ENCODE peak calls at places on chromosomes 3 and 15, in five cellular contexts. J, A, L, C and Q are unnamed samples.
A peak's percentile ranks its signal among the peaks of the same experiment; 100 is the strongest.

GRCh38 chr3:24494616-24495333 is at the start of gene THRB:
- DNase-seq in A (no peak), L (peak; percentile 22), J (peak; percentile 79), C (peak; percentile 77), Q (peak; percentile 80)

GRCh38 chr15:34900748-34901147 is 68.8 kb downstream of the AQR start:
- DNase-seq in J (no peak), C (no peak), A (no peak), L (no peak), Q (no peak)

GRCh38 chr15:101694261-101694660 is 30.0 kb downstream of the TARS3 start:
- DNase-seq in A (no peak), C (no peak), L (no peak), J (no peak), Q (no peak)

GRCh38 chr3:50602675-50603191 is 8.8 kb downstream of the CISH start:
- DNase-seq in L (no peak), A (no peak), J (no peak), C (peak; percentile 53), Q (no peak)

GRCh38 chr3:50926868-50927267 is 252.1 kb downstream of the DOCK3 start:
- DNase-seq in C (no peak), J (no peak), L (no peak), A (no peak), Q (no peak)

GRCh38 chr3:151838574-151839312 is 24.8 kb downstream of the AADAC start:
- DNase-seq in A (peak; percentile 65), C (peak; percentile 43), J (peak; percentile 86), L (peak; percentile 96), Q (peak; percentile 43)

GRCh38 chr3:70526966-70527515 is 214.6 kb upstream of the MDFIC2 start:
- DNase-seq in A (no peak), L (peak; percentile 34), C (no peak), J (no peak), Q (no peak)

GRCh38 chr3:128282392-128283196 is 129.3 kb downstream of the EEFSEC start:
- DNase-seq in C (peak; percentile 21), L (peak; percentile 75), A (no peak), J (no peak), Q (no peak)

GRCh38 chr3:164537485-164537884 is 540.8 kb downstream of the SI start:
- DNase-seq in J (no peak), A (no peak), L (no peak), C (no peak), Q (no peak)

GRCh38 chr3:161316006-161316689 is 55.2 kb downstream of the SPTSSB start:
- DNase-seq in L (peak; percentile 87), A (no peak), C (peak; percentile 29), J (no peak), Q (no peak)

GRCh38 chr15:64151727-64152506 is at the start of gene SNX22:
- DNase-seq in J (peak; percentile 56), L (no peak), A (no peak), C (peak; percentile 33), Q (peak; percentile 48)

GRCh38 chr3:34683851-34684250 is 885.4 kb downstream of the PDCD6IP start:
- DNase-seq in A (no peak), L (peak; percentile 63), C (peak; percentile 74), J (peak; percentile 79), Q (peak; percentile 75)

GRCh38 chr15:73991726-73992593 is at the start of gene STOML1:
- DNase-seq in J (peak; percentile 98), L (peak; percentile 90), A (peak; percentile 72), C (peak; percentile 95), Q (peak; percentile 99)

GRCh38 chr3:39064646-39065045 is 12.8 kb downstream of the WDR48 start:
- DNase-seq in J (no peak), L (peak; percentile 64), C (no peak), A (no peak), Q (no peak)

GRCh38 chr15:59298255-59298856 is 74.3 kb downstream of the MYO1E start:
- DNase-seq in A (no peak), C (no peak), L (no peak), J (no peak), Q (no peak)

GRCh38 chr3:74139648-74140047 is 474.8 kb downstream of the CNTN3 start:
- DNase-seq in C (no peak), A (no peak), J (peak; percentile 27), L (no peak), Q (no peak)
- TF ChIP-seq CTCF in C (no peak), A (peak; percentile 26), J (peak; percentile 48), L (no peak), Q (no peak)

GRCh38 chr15:82081904-82082810 is 36.3 kb upstream of the MEX3B start:
- DNase-seq in J (peak; percentile 67), A (peak; percentile 63), L (peak; percentile 62), C (no peak), Q (no peak)
- TF ChIP-seq CTCF in J (peak; percentile 60), A (peak; percentile 39), L (no peak), C (no peak), Q (peak; percentile 24)

GRCh38 chr3:171140246-171140645 is 113.7 kb upstream of the SLC2A2 start:
- DNase-seq in J (no peak), A (no peak), C (no peak), L (no peak), Q (no peak)

GRCh38 chr3:171149717-171150116 is 123.2 kb upstream of the SLC2A2 start:
- DNase-seq in A (no peak), J (no peak), C (no peak), L (no peak), Q (no peak)

GRCh38 chr3:171150945-171151344 is 124.4 kb upstream of the SLC2A2 start:
- DNase-seq in L (no peak), C (no peak), J (no peak), A (no peak), Q (no peak)

GRCh38 chr3:171142985-171143384 is 116.5 kb upstream of the SLC2A2 start:
- DNase-seq in J (no peak), A (peak; percentile 26), L (peak; percentile 43), C (no peak), Q (no peak)

GRCh38 chr3:171145866-171146265 is 119.3 kb upstream of the SLC2A2 start:
- DNase-seq in L (no peak), C (no peak), A (no peak), J (no peak), Q (no peak)
- TF ChIP-seq CTCF in L (no peak), C (no peak), A (no peak), J (no peak), Q (no peak)

GRCh38 chr3:65974505-65974904 is 64.2 kb downstream of the MAGI1 start:
- DNase-seq in A (no peak), J (no peak), L (no peak), C (no peak), Q (no peak)
- TF ChIP-seq CTCF in A (peak; percentile 11), J (no peak), L (no peak), C (no peak), Q (no peak)

GRCh38 chr3:15977089-15977488 is 179.3 kb upstream of the ANKRD28 start:
- DNase-seq in A (no peak), C (no peak), L (peak; percentile 30), J (no peak), Q (no peak)

GRCh38 chr3:15973930-15974329 is 176.2 kb upstream of the ANKRD28 start:
- DNase-seq in A (no peak), J (no peak), C (no peak), L (no peak), Q (no peak)

GRCh38 chr3:15973414-15973813 is 175.6 kb upstream of the ANKRD28 start:
- DNase-seq in C (no peak), L (no peak), A (no peak), J (no peak), Q (no peak)

GRCh38 chr3:15976524-15976923 is 178.7 kb upstream of the ANKRD28 start:
- DNase-seq in L (no peak), C (no peak), A (no peak), J (no peak), Q (no peak)

GRCh38 chr3:15974647-15975046 is 176.9 kb upstream of the ANKRD28 start:
- DNase-seq in C (no peak), L (no peak), A (no peak), J (peak; percentile 49), Q (no peak)
- TF ChIP-seq CTCF in C (no peak), L (no peak), A (peak; percentile 10), J (peak; percentile 55), Q (peak; percentile 14)

DNA sequence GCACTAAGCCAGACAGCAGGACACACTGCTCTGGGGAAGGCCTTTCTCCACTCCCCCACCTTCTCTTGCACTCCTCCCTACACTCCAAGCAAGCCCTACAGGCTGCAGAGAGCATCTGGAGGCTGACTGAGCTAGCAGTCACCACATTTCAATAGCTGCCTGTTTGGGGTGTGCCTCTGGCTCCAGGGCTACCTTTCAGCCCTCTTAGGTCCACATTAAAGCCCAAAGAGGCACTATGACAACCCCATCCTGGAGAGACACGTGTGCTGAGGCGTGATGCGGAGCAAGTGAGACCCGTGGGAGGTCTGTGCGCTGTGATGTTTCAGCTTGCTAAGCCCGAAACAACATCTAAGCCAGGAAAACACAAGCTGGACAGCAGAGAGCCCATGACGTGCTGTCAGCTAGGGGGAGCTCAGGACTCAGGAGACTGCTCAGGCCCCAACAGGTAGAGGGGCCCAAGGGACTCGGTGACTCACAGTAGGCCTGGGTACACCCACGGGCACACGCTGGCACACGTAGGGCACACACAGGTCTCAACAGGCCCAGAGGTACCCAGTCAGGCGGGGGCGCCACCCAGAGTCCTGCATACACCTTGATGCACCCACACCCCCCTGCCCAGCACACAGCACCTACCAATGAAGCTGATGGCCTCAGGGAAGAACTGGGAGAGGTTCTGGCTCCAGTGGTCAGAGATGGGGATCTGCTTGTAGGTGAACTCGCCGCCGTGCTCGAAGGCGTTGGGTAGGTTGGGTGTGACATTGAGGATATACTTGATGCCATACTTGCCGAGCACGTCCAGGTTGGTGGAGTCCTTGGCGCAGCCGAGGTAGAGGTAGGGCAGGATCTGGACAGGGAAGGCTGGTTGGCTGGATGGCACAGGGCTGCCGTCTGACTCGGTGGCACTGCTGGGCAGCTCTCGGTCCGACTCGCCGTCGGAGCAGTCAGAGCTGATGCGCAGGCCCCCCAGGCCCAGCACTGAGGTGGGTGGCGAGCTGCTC is 2.8 kb downstream of the DUSP7 start:
- DNase-seq in L (peak; percentile 39), A (no peak), C (no peak), J (peak; percentile 44), Q (no peak)
- TF ChIP-seq CTCF in L (peak; percentile 16), A (peak; percentile 27), C (no peak), J (peak; percentile 19), Q (no peak)

DNA sequence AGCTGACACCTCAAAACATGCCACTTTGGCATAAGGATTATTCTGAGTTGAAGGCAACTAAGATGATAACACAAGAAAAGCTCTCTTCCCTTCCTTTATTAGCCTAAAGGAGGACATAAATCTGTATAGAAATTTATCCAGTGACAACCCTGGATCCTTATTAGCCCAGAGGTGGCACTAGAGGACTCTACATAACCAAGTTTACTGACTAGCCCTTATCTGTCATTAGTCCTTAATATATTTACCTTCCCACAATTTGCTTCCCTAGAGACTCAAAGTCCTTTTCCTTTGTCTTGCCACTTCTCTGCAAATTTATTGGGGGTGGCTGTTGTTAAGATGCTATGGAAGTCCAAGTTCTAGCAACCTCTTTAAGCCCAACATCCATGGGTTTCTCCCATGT is 26.7 kb downstream of the CEP70 start:
- DNase-seq in A (no peak), C (no peak), L (no peak), J (no peak), Q (no peak)
- TF ChIP-seq CTCF in A (no peak), C (no peak), L (no peak), J (no peak), Q (no peak)

DNA sequence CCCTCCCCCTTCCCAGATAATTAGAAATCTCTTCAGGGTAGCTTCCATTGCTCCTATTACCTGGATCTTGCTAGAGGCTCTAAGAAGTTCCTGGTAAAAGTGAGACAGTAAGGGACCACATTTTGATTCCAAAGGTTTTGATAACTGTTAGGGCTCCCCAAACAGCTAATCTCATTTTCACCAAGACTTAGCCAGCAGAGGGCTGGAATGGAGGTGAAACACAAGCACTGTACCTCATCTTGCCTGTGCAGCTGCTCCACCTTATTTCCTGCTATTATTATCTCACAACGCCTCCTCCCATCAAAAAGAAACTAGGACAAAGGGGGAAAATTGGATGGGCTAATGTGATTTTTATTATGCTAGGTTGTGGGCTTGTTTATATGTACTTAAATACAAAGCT is 7.3 kb downstream of the SETD5 start:
- DNase-seq in L (no peak), C (no peak), J (peak; percentile 32), A (no peak), Q (no peak)
- TF ChIP-seq CTCF in L (no peak), C (no peak), J (peak; percentile 20), A (peak; percentile 11), Q (no peak)